ENCODE peak calls at places on chromosomes 3 and 15, in seven cellular contexts. W is SK-N-SH, A is GM12878, U is H1, F is K562, G is GM12891, P is HepG2. T is an unnamed sample.

GRCh38 chr15:87209891-87210649 is 1046.5 kb downstream of the NTRK3 start:
- DNase-seq in A (no peak), W (no peak), P (no peak), U (no peak), G (no peak), F (no peak), T (no peak)

GRCh38 chr3:37493485-37494080 is 319.2 kb upstream of the LRRFIP2 start:
- DNase-seq in A (no peak), U (no peak), G (no peak), F (no peak), P (no peak), W (no peak), T (no peak)

GRCh38 chr3:174397848-174398247 is 461.3 kb upstream of the NAALADL2 start:
- DNase-seq in U (no peak), A (no peak), P (peak; percentile 1), F (no peak), W (no peak), G (no peak), T (no peak)

GRCh38 chr3:61926913-61927312 is 365.5 kb downstream of the PTPRG start:
- DNase-seq in W (no peak), P (no peak), G (no peak), U (no peak), F (no peak), A (no peak), T (no peak)

GRCh38 chr3:152069871-152070270 is 196.4 kb downstream of the SUCNR1 start:
- DNase-seq in U (no peak), F (no peak), A (no peak), G (no peak), P (no peak), W (no peak), T (no peak)

GRCh38 chr15:98999233-98999632 is 8.4 kb downstream of the PGPEP1L start:
- DNase-seq in A (no peak), W (no peak), F (no peak), P (no peak), G (no peak), U (no peak), T (no peak)

GRCh38 chr3:38582941-38583645 is 66.4 kb downstream of the SCN5A start:
- DNase-seq in G (no peak), P (no peak), A (no peak), F (no peak), U (peak; percentile 27), W (peak; percentile 92), T (no peak)

GRCh38 chr15:75723847-75724660 is 11.4 kb upstream of the CSPG4 start:
- DNase-seq in U (no peak), F (peak; percentile 83), G (no peak), W (peak; percentile 72), P (peak; percentile 81), A (no peak), T (peak; percentile 76)

GRCh38 chr15:60626051-60626450 is 147.1 kb upstream of the ICE2 start:
- DNase-seq in P (no peak), F (no peak), A (no peak), G (no peak), W (no peak), U (no peak), T (no peak)

GRCh38 chr15:63188937-63189871 is at the start of gene RAB8B:
- DNase-seq in W (peak; percentile 98), A (peak; percentile 67), U (peak; percentile 98), F (peak; percentile 97), P (peak; percentile 89), G (peak; percentile 64), T (peak; percentile 71)

GRCh38 chr15:51969728-51970127 is 1.9 kb downstream of the LEO1 start:
- DNase-seq in G (no peak), W (no peak), U (no peak), A (no peak), P (no peak), F (no peak), T (no peak)

GRCh38 chr3:136937886-136938285 is 19.9 kb upstream of the IL20RB start:
- DNase-seq in G (no peak), U (no peak), P (no peak), F (no peak), A (no peak), W (no peak), T (no peak)

GRCh38 chr3:37453393-37454391 is 279.3 kb upstream of the LRRFIP2 start:
- DNase-seq in G (no peak), F (no peak), W (peak; percentile 77), P (peak; percentile 10), U (peak; percentile 58), A (no peak), T (no peak)

DNA sequence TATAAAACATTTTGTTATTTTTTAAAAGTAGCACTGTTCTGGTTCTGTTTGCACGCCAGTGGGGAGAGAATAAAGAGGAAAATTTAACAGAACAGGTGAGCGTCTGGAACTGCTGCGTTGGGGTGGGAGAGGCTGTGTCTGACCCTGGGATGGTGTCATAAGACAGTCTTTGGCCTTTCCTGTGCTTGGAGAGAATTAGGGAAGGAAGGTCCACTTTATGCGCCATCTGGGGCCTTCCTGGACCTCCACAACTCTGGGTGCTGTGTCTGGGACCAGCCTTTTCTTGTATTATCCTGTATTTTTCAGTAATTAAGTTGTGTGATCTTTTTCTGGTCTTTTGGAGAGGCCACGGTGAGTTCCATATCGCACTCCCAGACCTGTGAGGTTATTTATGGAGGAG is 3.3 kb downstream of the FAM43A start:
- DNase-seq in P (no peak), U (no peak), W (no peak), A (no peak), G (no peak), F (no peak), T (no peak)
- TF ChIP-seq POLR2AphosphoS5 in P (no peak), U (no peak), W (no peak), A (no peak), G (no peak), F (no peak), T (no peak)

GRCh38 chr3:108471346-108471935 is 39.0 kb downstream of the MYH15 start:
- DNase-seq in G (no peak), P (no peak), U (no peak), W (no peak), F (no peak), A (no peak), T (no peak)
- TF ChIP-seq TAF1 in G (no peak), P (no peak), U (no peak), W (no peak), F (no peak), A (no peak), T (no peak)

DNA sequence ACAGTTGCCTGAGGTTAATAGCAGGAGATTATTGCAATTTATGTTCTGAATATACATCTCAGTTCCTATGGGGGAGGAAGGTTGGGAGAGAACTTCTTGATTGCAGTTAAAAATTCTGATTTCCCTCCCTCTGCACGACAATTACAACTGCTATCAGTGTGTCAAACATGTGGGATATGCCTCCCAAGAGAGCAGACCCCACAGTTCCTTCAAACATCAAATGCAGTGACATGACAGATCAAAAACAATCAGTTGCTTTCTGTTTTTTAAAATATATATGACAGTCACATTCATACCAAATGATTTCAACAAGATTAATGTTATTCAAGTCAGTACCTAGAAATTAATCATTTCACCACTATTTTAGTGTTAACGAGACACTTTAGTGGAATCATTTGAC is 639.0 kb downstream of the EDEM1 start:
- DNase-seq in A (no peak), G (no peak), P (no peak), F (no peak), W (no peak), U (no peak), T (no peak)
- TF ChIP-seq POLR2AphosphoS5 in A (no peak), G (no peak), P (no peak), F (no peak), W (no peak), U (no peak), T (no peak)

GRCh38 chr15:70466895-70467529 is 296.3 kb downstream of the UACA start:
- DNase-seq in G (no peak), U (peak; percentile 56), A (no peak), F (peak; percentile 49), W (peak; percentile 75), P (peak; percentile 29), T (no peak)
- TF ChIP-seq TAF1 in G (no peak), U (no peak), A (no peak), F (no peak), W (no peak), P (no peak), T (no peak)

DNA sequence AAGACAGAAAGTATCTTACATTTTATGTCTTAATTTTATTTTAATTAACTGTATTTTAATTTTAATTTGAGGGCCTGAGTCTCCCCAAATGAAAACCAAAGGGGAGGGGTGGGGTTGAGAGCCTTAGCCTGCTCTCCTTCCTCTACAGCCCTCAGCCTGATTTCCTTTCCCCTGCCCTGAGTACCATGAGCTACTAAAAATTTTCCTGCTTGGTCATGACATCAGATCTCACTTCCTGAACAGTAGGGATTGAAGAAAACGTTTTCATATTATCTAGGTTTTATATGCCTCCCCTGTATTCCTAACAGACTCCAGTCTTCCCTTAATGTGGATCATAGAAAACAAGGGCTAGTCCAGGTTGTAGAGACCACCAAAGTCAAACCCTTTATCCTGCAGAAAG is 133.9 kb downstream of the MYLK start:
- DNase-seq in F (no peak), G (no peak), P (no peak), W (no peak), A (no peak), U (peak; percentile 2), T (no peak)
- TF ChIP-seq POLR2AphosphoS5 in F (no peak), G (no peak), P (no peak), W (no peak), A (no peak), U (no peak), T (no peak)

DNA sequence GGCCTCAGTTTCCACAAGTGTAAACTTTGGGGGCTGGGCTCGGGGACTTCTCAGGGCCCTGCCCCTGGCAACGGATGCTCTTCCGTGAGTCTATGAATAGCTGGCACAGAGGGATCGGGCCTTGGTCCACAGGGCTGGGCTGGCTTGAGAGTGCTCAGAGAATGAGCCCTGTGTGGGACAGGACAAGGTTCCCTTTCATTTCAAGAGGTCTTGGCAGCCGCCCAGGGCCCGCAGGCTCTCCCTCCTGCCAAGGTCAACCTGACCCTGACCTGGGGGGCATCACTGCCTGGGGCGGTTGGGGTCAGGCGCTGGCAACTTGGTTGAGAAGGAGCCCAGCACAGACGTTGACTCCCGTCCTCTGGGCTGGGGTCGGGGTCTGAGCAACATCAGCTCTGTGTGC is 36.2 kb downstream of the EPHB3 start:
- DNase-seq in W (no peak), A (no peak), F (no peak), P (no peak), U (no peak), G (no peak), T (no peak)
- TF ChIP-seq TAF1 in W (no peak), A (no peak), F (no peak), P (no peak), U (no peak), G (no peak), T (no peak)

DNA sequence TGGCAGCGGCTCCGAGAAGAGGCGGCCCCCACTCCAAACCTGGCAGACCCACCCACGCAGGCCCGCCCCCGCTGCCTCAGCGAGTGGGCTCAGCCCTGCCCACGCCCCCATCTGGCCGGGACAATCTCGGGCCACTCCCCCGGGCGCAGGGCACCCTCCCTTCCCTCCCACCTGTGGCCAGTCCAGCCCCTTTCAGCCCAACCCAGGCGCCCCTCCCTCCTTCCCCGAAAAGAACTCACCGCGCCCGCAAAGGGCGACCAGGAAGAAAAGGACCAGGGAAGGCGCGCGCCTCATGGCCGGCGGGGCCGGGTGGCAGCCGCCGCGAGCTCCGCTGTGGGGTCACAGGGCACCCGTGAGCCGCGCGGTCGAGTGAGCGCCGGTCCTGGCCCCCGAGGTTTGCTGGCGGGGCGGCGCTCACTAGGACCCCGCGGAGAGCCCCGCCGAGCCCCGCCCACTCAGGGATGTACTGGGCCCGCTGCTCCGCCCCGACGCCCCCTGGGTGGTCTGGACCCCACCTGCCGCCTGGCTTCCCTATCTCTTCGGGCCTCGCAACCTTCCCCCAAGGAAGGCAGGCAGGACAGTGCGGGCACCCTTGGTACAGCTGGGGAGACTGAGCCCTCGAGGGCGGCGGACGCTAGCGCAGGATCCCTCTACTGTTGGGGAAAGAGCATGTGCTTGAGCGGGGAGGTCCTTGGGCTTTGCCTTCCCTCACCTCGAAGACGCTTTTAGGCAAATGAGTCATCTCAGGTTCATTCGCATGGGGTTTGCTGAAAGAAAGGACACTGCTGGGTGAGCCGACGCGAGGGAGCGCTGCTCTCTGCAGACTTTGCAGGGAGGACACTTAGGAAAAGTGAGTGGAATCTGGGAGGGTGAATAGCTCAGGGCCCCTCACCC is at the start of gene CHRNB4:
- DNase-seq in G (no peak), P (no peak), U (peak; percentile 96), A (no peak), W (peak; percentile 94), F (peak; percentile 88), T (no peak)
- TF ChIP-seq POLR2AphosphoS5 in G (no peak), P (no peak), U (peak; percentile 18), A (no peak), W (no peak), F (no peak), T (no peak)